ENCODE peak calls at places on chromosomes 3 and 15, in six cellular contexts. One of them, this sample, is unnamed.

GRCh38 chr3:61650276-61650675 is 88.9 kb downstream of the PTPRG start:
- DNase-seq in stimulated activated CD4-positive, alpha-beta T cell treated with anti-CD3 and anti-CD28 coated beads, Interleukin-4, amount 100 ng/mL, for 24 hours: no peak
- DNase-seq in OCI-LY7: no peak
- DNase-seq in adipocyte: no peak
- DNase-seq in keratinocyte: no peak
- DNase-seq in HT1080: no peak
- DNase-seq in this sample: no peak

GRCh38 chr15:75693501-75694240 is 19.0 kb downstream of the CSPG4 start:
- DNase-seq in stimulated activated CD4-positive, alpha-beta T cell treated with anti-CD3 and anti-CD28 coated beads, Interleukin-4, amount 100 ng/mL, for 24 hours: no peak
- DNase-seq in OCI-LY7: no peak
- DNase-seq in adipocyte: peak; percentile 55
- DNase-seq in keratinocyte: no peak
- DNase-seq in HT1080: peak; percentile 56
- DNase-seq in this sample: peak; percentile 27

GRCh38 chr3:6172871-6173667 is 687.8 kb upstream of the GRM7 start:
- DNase-seq in stimulated activated CD4-positive, alpha-beta T cell treated with anti-CD3 and anti-CD28 coated beads, Interleukin-4, amount 100 ng/mL, for 24 hours: no peak
- DNase-seq in OCI-LY7: no peak
- DNase-seq in adipocyte: no peak
- DNase-seq in keratinocyte: no peak
- DNase-seq in HT1080: no peak
- DNase-seq in this sample: no peak

GRCh38 chr3:78268716-78269668 is 1229.1 kb downstream of the ROBO2 start:
- DNase-seq in stimulated activated CD4-positive, alpha-beta T cell treated with anti-CD3 and anti-CD28 coated beads, Interleukin-4, amount 100 ng/mL, for 24 hours: no peak
- DNase-seq in OCI-LY7: no peak
- DNase-seq in adipocyte: no peak
- DNase-seq in keratinocyte: no peak
- DNase-seq in HT1080: no peak
- DNase-seq in this sample: peak; percentile 6

GRCh38 chr3:39473452-39474125 is 6.1 kb downstream of the MOBP start:
- DNase-seq in stimulated activated CD4-positive, alpha-beta T cell treated with anti-CD3 and anti-CD28 coated beads, Interleukin-4, amount 100 ng/mL, for 24 hours: no peak
- DNase-seq in OCI-LY7: no peak
- DNase-seq in adipocyte: peak; percentile 4
- DNase-seq in keratinocyte: no peak
- DNase-seq in HT1080: no peak
- DNase-seq in this sample: peak; percentile 53

GRCh38 chr15:70271422-70272088 is 173.8 kb upstream of the TLE3 start:
- DNase-seq in stimulated activated CD4-positive, alpha-beta T cell treated with anti-CD3 and anti-CD28 coated beads, Interleukin-4, amount 100 ng/mL, for 24 hours: no peak
- DNase-seq in OCI-LY7: no peak
- DNase-seq in adipocyte: peak; percentile 95
- DNase-seq in keratinocyte: peak; percentile 59
- DNase-seq in HT1080: peak; percentile 95
- DNase-seq in this sample: peak; percentile 93

GRCh38 chr15:40925863-40926658 is 3.1 kb upstream of the DLL4 start:
- DNase-seq in stimulated activated CD4-positive, alpha-beta T cell treated with anti-CD3 and anti-CD28 coated beads, Interleukin-4, amount 100 ng/mL, for 24 hours: no peak
- DNase-seq in OCI-LY7: no peak
- DNase-seq in adipocyte: no peak
- DNase-seq in keratinocyte: no peak
- DNase-seq in HT1080: no peak
- DNase-seq in this sample: no peak

GRCh38 chr3:171556574-171557145 is 96.5 kb upstream of the TNIK start:
- DNase-seq in stimulated activated CD4-positive, alpha-beta T cell treated with anti-CD3 and anti-CD28 coated beads, Interleukin-4, amount 100 ng/mL, for 24 hours: no peak
- DNase-seq in OCI-LY7: no peak
- DNase-seq in adipocyte: no peak
- DNase-seq in keratinocyte: no peak
- DNase-seq in HT1080: peak; percentile 31
- DNase-seq in this sample: peak; percentile 78

GRCh38 chr15:91604122-91604521 is 249.4 kb upstream of the SLCO3A1 start:
- DNase-seq in stimulated activated CD4-positive, alpha-beta T cell treated with anti-CD3 and anti-CD28 coated beads, Interleukin-4, amount 100 ng/mL, for 24 hours: no peak
- DNase-seq in OCI-LY7: no peak
- DNase-seq in adipocyte: no peak
- DNase-seq in keratinocyte: no peak
- DNase-seq in HT1080: no peak
- DNase-seq in this sample: no peak

GRCh38 chr15:39692464-39693327 is 89.9 kb downstream of the FSIP1 start:
- DNase-seq in stimulated activated CD4-positive, alpha-beta T cell treated with anti-CD3 and anti-CD28 coated beads, Interleukin-4, amount 100 ng/mL, for 24 hours: no peak
- DNase-seq in OCI-LY7: no peak
- DNase-seq in adipocyte: no peak
- DNase-seq in keratinocyte: no peak
- DNase-seq in HT1080: no peak
- DNase-seq in this sample: peak; percentile 22

GRCh38 chr15:78695849-78696248 is 54.8 kb upstream of the CHRNB4 start:
- DNase-seq in stimulated activated CD4-positive, alpha-beta T cell treated with anti-CD3 and anti-CD28 coated beads, Interleukin-4, amount 100 ng/mL, for 24 hours: no peak
- DNase-seq in OCI-LY7: no peak
- DNase-seq in adipocyte: no peak
- DNase-seq in keratinocyte: no peak
- DNase-seq in HT1080: no peak
- DNase-seq in this sample: no peak

GRCh38 chr3:193874997-193875593 is 260.9 kb upstream of the HES1 start:
- DNase-seq in stimulated activated CD4-positive, alpha-beta T cell treated with anti-CD3 and anti-CD28 coated beads, Interleukin-4, amount 100 ng/mL, for 24 hours: no peak
- DNase-seq in OCI-LY7: no peak
- DNase-seq in adipocyte: no peak
- DNase-seq in keratinocyte: no peak
- DNase-seq in HT1080: no peak
- DNase-seq in this sample: no peak

GRCh38 chr15:95990833-95991232 is 339.7 kb upstream of the NR2F2 start:
- DNase-seq in stimulated activated CD4-positive, alpha-beta T cell treated with anti-CD3 and anti-CD28 coated beads, Interleukin-4, amount 100 ng/mL, for 24 hours: no peak
- DNase-seq in OCI-LY7: no peak
- DNase-seq in adipocyte: no peak
- DNase-seq in keratinocyte: no peak
- DNase-seq in HT1080: peak; percentile 42
- DNase-seq in this sample: no peak

GRCh38 chr3:6825527-6825926 is 35.4 kb upstream of the GRM7 start:
- DNase-seq in stimulated activated CD4-positive, alpha-beta T cell treated with anti-CD3 and anti-CD28 coated beads, Interleukin-4, amount 100 ng/mL, for 24 hours: no peak
- DNase-seq in OCI-LY7: no peak
- DNase-seq in adipocyte: no peak
- DNase-seq in keratinocyte: no peak
- DNase-seq in HT1080: no peak
- DNase-seq in this sample: peak; percentile 4

GRCh38 chr3:137768021-137768360 is 3.9 kb downstream of the SOX14 start:
- DNase-seq in stimulated activated CD4-positive, alpha-beta T cell treated with anti-CD3 and anti-CD28 coated beads, Interleukin-4, amount 100 ng/mL, for 24 hours: no peak
- DNase-seq in OCI-LY7: no peak
- DNase-seq in adipocyte: no peak
- DNase-seq in keratinocyte: no peak
- DNase-seq in HT1080: no peak
- DNase-seq in this sample: no peak

GRCh38 chr15:50884583-50884982 is 23.9 kb upstream of the AP4E1 start:
- DNase-seq in stimulated activated CD4-positive, alpha-beta T cell treated with anti-CD3 and anti-CD28 coated beads, Interleukin-4, amount 100 ng/mL, for 24 hours: no peak
- DNase-seq in OCI-LY7: no peak
- DNase-seq in adipocyte: peak; percentile 87
- DNase-seq in keratinocyte: peak; percentile 55
- DNase-seq in HT1080: peak; percentile 27
- DNase-seq in this sample: peak; percentile 88

GRCh38 chr15:59168536-59168935 is 38.1 kb upstream of the LDHAL6B start:
- DNase-seq in stimulated activated CD4-positive, alpha-beta T cell treated with anti-CD3 and anti-CD28 coated beads, Interleukin-4, amount 100 ng/mL, for 24 hours: no peak
- DNase-seq in OCI-LY7: no peak
- DNase-seq in adipocyte: peak; percentile 38
- DNase-seq in keratinocyte: no peak
- DNase-seq in HT1080: peak; percentile 83
- DNase-seq in this sample: peak; percentile 55

GRCh38 chr3:196941846-196942225 is 492 bp downstream of the NCBP2 start:
- DNase-seq in stimulated activated CD4-positive, alpha-beta T cell treated with anti-CD3 and anti-CD28 coated beads, Interleukin-4, amount 100 ng/mL, for 24 hours: peak; percentile 74
- DNase-seq in OCI-LY7: peak; percentile 60
- DNase-seq in adipocyte: peak; percentile 81
- DNase-seq in keratinocyte: no peak
- DNase-seq in HT1080: peak; percentile 24
- DNase-seq in this sample: peak; percentile 32

GRCh38 chr3:52880047-52880446 is 17.3 kb downstream of the STIMATE start:
- DNase-seq in stimulated activated CD4-positive, alpha-beta T cell treated with anti-CD3 and anti-CD28 coated beads, Interleukin-4, amount 100 ng/mL, for 24 hours: no peak
- DNase-seq in OCI-LY7: no peak
- DNase-seq in adipocyte: no peak
- DNase-seq in keratinocyte: no peak
- DNase-seq in HT1080: no peak
- DNase-seq in this sample: no peak

This sample was measured in bronchial epithelial cell.